ENCODE peak calls at places on chromosome 21, in seven cellular contexts. P, U, D, Q, B, Y and I are unnamed samples.

GRCh38 chr21:26167593-26167992 is 3.0 kb downstream of the APP start:
- DNase-seq in P (no peak), U (no peak), D (no peak), Q (no peak), B (no peak), Y (no peak), I (no peak)

GRCh38 chr21:43868461-43868860 is 3.4 kb downstream of the AGPAT3 start:
- DNase-seq in P (no peak), U (no peak), D (peak), Q (no peak), B (no peak), Y (no peak), I (no peak)

GRCh38 chr21:34836103-34836932 is 167.5 kb downstream of the CLIC6 start:
- DNase-seq in P (no peak), U (no peak), D (no peak), Q (no peak), B (peak), Y (peak), I (peak)

GRCh38 chr21:33412832-33413519 is 9.8 kb downstream of the IFNGR2 start:
- DNase-seq in P (peak), U (no peak), D (no peak), Q (no peak), B (no peak), Y (no peak), I (no peak)

GRCh38 chr21:17688912-17689874 is 76.5 kb upstream of the BTG3 start:
- DNase-seq in P (no peak), U (peak), D (peak), Q (no peak), B (peak), Y (peak), I (peak)

GRCh38 chr21:41885341-41886024 is 6.3 kb upstream of the PRDM15 start:
- DNase-seq in P (no peak), U (no peak), D (no peak), Q (no peak), B (no peak), Y (no peak), I (peak)

GRCh38 chr21:36628096-36628495 is 70.8 kb upstream of the SIM2 start:
- DNase-seq in P (no peak), U (no peak), D (no peak), Q (no peak), B (no peak), Y (no peak), I (no peak)

GRCh38 chr21:31018232-31018631 is 20.0 kb downstream of the KRTAP19-8 start:
- DNase-seq in P (no peak), U (no peak), D (no peak), Q (no peak), B (no peak), Y (no peak), I (no peak)

GRCh38 chr21:38929137-38929536 is 123.4 kb downstream of the ETS2 start:
- DNase-seq in P (no peak), U (no peak), D (no peak), Q (no peak), B (no peak), Y (no peak), I (no peak)

GRCh38 chr21:26966360-26966977 is 419 bp downstream of the ADAMTS5 start:
- DNase-seq in P (no peak), U (no peak), D (no peak), Q (no peak), B (no peak), Y (no peak), I (no peak)

GRCh38 chr21:45152265-45152746 is 77.9 kb downstream of the ADARB1 start:
- DNase-seq in P (no peak), U (no peak), D (no peak), Q (no peak), B (peak), Y (no peak), I (no peak)

GRCh38 chr21:34726627-34727337 is 58.0 kb downstream of the CLIC6 start:
- DNase-seq in P (no peak), U (no peak), D (no peak), Q (no peak), B (no peak), Y (no peak), I (peak)

GRCh38 chr21:17903029-17903806 is 84.1 kb upstream of the C21orf91 start:
- DNase-seq in P (no peak), U (peak), D (peak), Q (peak), B (no peak), Y (no peak), I (peak)

GRCh38 chr21:16741228-16741665 is 771.6 kb upstream of the CXADR start:
- DNase-seq in P (no peak), U (no peak), D (no peak), Q (no peak), B (no peak), Y (no peak), I (no peak)

GRCh38 chr21:45995686-45996179 is 14.2 kb downstream of the COL6A1 start:
- DNase-seq in P (no peak), U (no peak), D (peak), Q (no peak), B (peak), Y (no peak), I (no peak)